ENCODE peak calls at places on chromosomes 1 and 21, in four cellular contexts. R is HS-5, C is ureter, A is psoas muscle. Z is an unnamed sample.

GRCh38 chr1:229059671-229060079 is 211.2 kb upstream of the RAB4A start:
- DNase-seq in R (no peak), C (peak), A (peak), Z (peak)

GRCh38 chr1:57637155-57637554 is 213.3 kb upstream of the DAB1 start:
- DNase-seq in R (peak), C (no peak), A (no peak), Z (no peak)

GRCh38 chr1:153631047-153632022 is 2.5 kb upstream of the CHTOP start:
- DNase-seq in R (no peak), C (no peak), A (no peak), Z (no peak)

GRCh38 chr1:23613191-23614126 is 54.2 kb upstream of the ID3 start:
- DNase-seq in R (no peak), C (no peak), A (no peak), Z (no peak)

GRCh38 chr1:23417570-23417969 is 7.0 kb downstream of the TCEA3 start:
- DNase-seq in R (no peak), C (no peak), A (peak), Z (peak)

GRCh38 chr21:41403331-41403730 is 22.7 kb upstream of the MX1 start:
- DNase-seq in R (no peak), C (no peak), A (no peak), Z (no peak)

GRCh38 chr1:26694597-26695416 is 1.0 kb upstream of the ARID1A start:
- DNase-seq in R (no peak), C (no peak), A (no peak), Z (no peak)

GRCh38 chr1:238088891-238089290 is 198.2 kb upstream of the ZP4 start:
- DNase-seq in R (no peak), C (no peak), A (no peak), Z (no peak)

GRCh38 chr1:26041978-26042377 is 3.9 kb downstream of the SLC30A2 start:
- DNase-seq in R (no peak), C (no peak), A (no peak), Z (no peak)

GRCh38 chr1:8421721-8422120 is 103.8 kb downstream of the SLC45A1 start:
- DNase-seq in R (no peak), C (no peak), A (no peak), Z (peak)

GRCh38 chr1:10489291-10490055 is 14.7 kb downstream of the PEX14 start:
- DNase-seq in R (no peak), C (no peak), A (no peak), Z (no peak)

GRCh38 chr1:205319081-205320018 is 2.2 kb downstream of the NUAK2 start:
- DNase-seq in R (no peak), C (peak), A (peak), Z (peak)

GRCh38 chr1:65820983-65821382 is 28.3 kb downstream of the PDE4B start:
- DNase-seq in R (peak), C (no peak), A (no peak), Z (peak)

GRCh38 chr21:43718872-43719747 is at the start of gene PDXK:
- DNase-seq in R (no peak), C (peak), A (peak), Z (peak)

GRCh38 chr1:119482517-119483425 is 24.2 kb upstream of the HSD3B1 start:
- DNase-seq in R (no peak), C (no peak), A (no peak), Z (no peak)

GRCh38 chr1:208252126-208252853 is 8.1 kb upstream of the PLXNA2 start:
- DNase-seq in R (no peak), C (no peak), A (peak), Z (no peak)

GRCh38 chr1:243642936-243643335 is 207.1 kb downstream of the AKT3 start:
- DNase-seq in R (peak), C (no peak), A (no peak), Z (no peak)

GRCh38 chr1:94650301-94650700 is 108.7 kb upstream of the F3 start:
- DNase-seq in R (no peak), C (no peak), A (no peak), Z (no peak)

GRCh38 chr1:2383576-2383975 is 7.8 kb downstream of the MORN1 start:
- DNase-seq in R (no peak), C (no peak), A (no peak), Z (no peak)

GRCh38 chr1:19038732-19039131 is 82.3 kb upstream of the IFFO2 start:
- DNase-seq in R (no peak), C (no peak), A (no peak), Z (no peak)

GRCh38 chr1:194103516-194104246 is 917.3 kb upstream of the B3GALT2 start:
- DNase-seq in R (no peak), C (no peak), A (no peak), Z (no peak)

GRCh38 chr1:192491804-192492554 is 83.6 kb upstream of the RGS1 start:
- DNase-seq in R (no peak), C (no peak), A (no peak), Z (no peak)

GRCh38 chr1:35605071-35605881 is 32.2 kb downstream of the TFAP2E start:
- DNase-seq in R (no peak), C (no peak), A (no peak), Z (no peak)

GRCh38 chr1:203196371-203196770 is 9.9 kb upstream of the CHI3L1 start:
- DNase-seq in R (no peak), C (no peak), A (no peak), Z (no peak)

GRCh38 chr1:87279966-87280535 is 48.6 kb upstream of the LMO4 start:
- DNase-seq in R (no peak), C (no peak), A (no peak), Z (peak)

GRCh38 chr1:29639741-29640427 is 403.6 kb downstream of the PTPRU start:
- DNase-seq in R (peak), C (peak), A (no peak), Z (peak)

GRCh38 chr1:41359211-41360073 is 1.8 kb upstream of the FOXO6 start:
- DNase-seq in R (no peak), C (peak), A (peak), Z (no peak)

GRCh38 chr1:170285027-170285426 is 139.3 kb downstream of the NTMT2 start:
- DNase-seq in R (no peak), C (no peak), A (no peak), Z (no peak)

Z was measured in fibroblast of villous mesenchyme.